ENCODE peak calls at places on chromosomes 13 and 19, in seven cellular contexts. One of them, this sample, is unnamed.
A peak's percentile ranks its signal among the peaks of the same experiment; 100 is the strongest.

GRCh38 chr19:2387367-2388288 is 27.6 kb downstream of the TMPRSS9 start:
- DNase-seq in left lung: no peak
- DNase-seq in KBM-7: no peak
- DNase-seq in H54: no peak
- DNase-seq in neural progenitor cell: no peak
- DNase-seq in stimulated activated CD8-positive, alpha-beta memory T cell treated with anti-CD3 and anti-CD28 coated beads, Interleukin-4, amount 100 ng/mL, for 1 hour: no peak
- DNase-seq in NCI-H1048: no peak
- DNase-seq in this sample: no peak

GRCh38 chr13:72782717-72783116 is 784 bp downstream of the PIBF1 start:
- DNase-seq in left lung: no peak
- DNase-seq in KBM-7: peak; percentile 26
- DNase-seq in H54: no peak
- DNase-seq in neural progenitor cell: peak; percentile 2
- DNase-seq in stimulated activated CD8-positive, alpha-beta memory T cell treated with anti-CD3 and anti-CD28 coated beads, Interleukin-4, amount 100 ng/mL, for 1 hour: no peak
- DNase-seq in NCI-H1048: no peak
- DNase-seq in this sample: no peak

GRCh38 chr13:99656843-99657506 is 155.7 kb downstream of the TM9SF2 start:
- DNase-seq in left lung: no peak
- DNase-seq in KBM-7: peak; percentile 8
- DNase-seq in H54: no peak
- DNase-seq in neural progenitor cell: peak; percentile 27
- DNase-seq in stimulated activated CD8-positive, alpha-beta memory T cell treated with anti-CD3 and anti-CD28 coated beads, Interleukin-4, amount 100 ng/mL, for 1 hour: no peak
- DNase-seq in NCI-H1048: no peak
- DNase-seq in this sample: no peak

GRCh38 chr13:66805657-66806056 is 424.5 kb downstream of the PCDH9 start:
- DNase-seq in left lung: no peak
- DNase-seq in KBM-7: no peak
- DNase-seq in H54: no peak
- DNase-seq in neural progenitor cell: no peak
- DNase-seq in stimulated activated CD8-positive, alpha-beta memory T cell treated with anti-CD3 and anti-CD28 coated beads, Interleukin-4, amount 100 ng/mL, for 1 hour: no peak
- DNase-seq in NCI-H1048: no peak
- DNase-seq in this sample: no peak

GRCh38 chr13:21175656-21176194 is 627 bp downstream of the SKA3 start:
- DNase-seq in left lung: no peak
- DNase-seq in KBM-7: no peak
- DNase-seq in H54: no peak
- DNase-seq in neural progenitor cell: no peak
- DNase-seq in stimulated activated CD8-positive, alpha-beta memory T cell treated with anti-CD3 and anti-CD28 coated beads, Interleukin-4, amount 100 ng/mL, for 1 hour: no peak
- DNase-seq in NCI-H1048: peak; percentile 10
- DNase-seq in this sample: no peak

GRCh38 chr13:48302920-48303330 is 626 bp upstream of the RB1 start:
- DNase-seq in left lung: no peak
- DNase-seq in KBM-7: no peak
- DNase-seq in H54: no peak
- DNase-seq in neural progenitor cell: no peak
- DNase-seq in stimulated activated CD8-positive, alpha-beta memory T cell treated with anti-CD3 and anti-CD28 coated beads, Interleukin-4, amount 100 ng/mL, for 1 hour: no peak
- DNase-seq in NCI-H1048: no peak
- DNase-seq in this sample: no peak

GRCh38 chr19:3161453-3161852 is 17.1 kb upstream of the S1PR4 start:
- DNase-seq in left lung: no peak
- DNase-seq in KBM-7: no peak
- DNase-seq in H54: peak; percentile 89
- DNase-seq in neural progenitor cell: no peak
- DNase-seq in stimulated activated CD8-positive, alpha-beta memory T cell treated with anti-CD3 and anti-CD28 coated beads, Interleukin-4, amount 100 ng/mL, for 1 hour: no peak
- DNase-seq in NCI-H1048: no peak
- DNase-seq in this sample: no peak

GRCh38 chr13:98548230-98548629 is 28.7 kb downstream of the STK24 start:
- DNase-seq in left lung: no peak
- DNase-seq in KBM-7: no peak
- DNase-seq in H54: no peak
- DNase-seq in neural progenitor cell: no peak
- DNase-seq in stimulated activated CD8-positive, alpha-beta memory T cell treated with anti-CD3 and anti-CD28 coated beads, Interleukin-4, amount 100 ng/mL, for 1 hour: no peak
- DNase-seq in NCI-H1048: no peak
- DNase-seq in this sample: no peak

GRCh38 chr13:113216165-113217056 is 7.0 kb downstream of the CUL4A start:
- DNase-seq in left lung: no peak
- DNase-seq in KBM-7: no peak
- DNase-seq in H54: peak; percentile 80
- DNase-seq in neural progenitor cell: peak; percentile 61
- DNase-seq in stimulated activated CD8-positive, alpha-beta memory T cell treated with anti-CD3 and anti-CD28 coated beads, Interleukin-4, amount 100 ng/mL, for 1 hour: no peak
- DNase-seq in NCI-H1048: no peak
- DNase-seq in this sample: no peak

GRCh38 chr13:87712012-87712411 is 40.8 kb downstream of the SLITRK5 start:
- DNase-seq in left lung: no peak
- DNase-seq in KBM-7: no peak
- DNase-seq in H54: no peak
- DNase-seq in neural progenitor cell: peak; percentile 3
- DNase-seq in stimulated activated CD8-positive, alpha-beta memory T cell treated with anti-CD3 and anti-CD28 coated beads, Interleukin-4, amount 100 ng/mL, for 1 hour: no peak
- DNase-seq in NCI-H1048: no peak
- DNase-seq in this sample: no peak

GRCh38 chr13:36148436-36148835 is 17.3 kb upstream of the DCLK1 start:
- DNase-seq in left lung: no peak
- DNase-seq in KBM-7: no peak
- DNase-seq in H54: no peak
- DNase-seq in neural progenitor cell: no peak
- DNase-seq in stimulated activated CD8-positive, alpha-beta memory T cell treated with anti-CD3 and anti-CD28 coated beads, Interleukin-4, amount 100 ng/mL, for 1 hour: no peak
- DNase-seq in NCI-H1048: no peak
- DNase-seq in this sample: no peak

This sample was measured in WTC11.